ENCODE peak calls at places on chromosomes 7 and 10, in five cellular contexts. One of them, this sample, is unnamed.

GRCh38 chr7:471866-472639 is 47.6 kb downstream of the PDGFA start:
- DNase-seq in cardiac fibroblast: peak
- DNase-seq in IMR-90: peak
- DNase-seq in stomach: peak
- DNase-seq in AG04450: peak
- DNase-seq in this sample: no peak

GRCh38 chr10:58856508-58857240 is 319.8 kb upstream of the PHYHIPL start:
- DNase-seq in IMR-90: peak
- DNase-seq in stomach: no peak
- DNase-seq in AG04450: peak
- DNase-seq in cardiac fibroblast: peak
- DNase-seq in this sample: no peak

GRCh38 chr10:124962421-124962820 is 20.5 kb downstream of the ZRANB1 start:
- DNase-seq in IMR-90: peak
- DNase-seq in cardiac fibroblast: no peak
- DNase-seq in AG04450: peak
- DNase-seq in stomach: no peak
- DNase-seq in this sample: no peak

GRCh38 chr7:30788640-30789333 is 17.6 kb downstream of the MINDY4 start:
- DNase-seq in AG04450: no peak
- DNase-seq in IMR-90: no peak
- DNase-seq in cardiac fibroblast: no peak
- DNase-seq in stomach: no peak
- DNase-seq in this sample: no peak

GRCh38 chr7:77199008-77199966 is at the start of gene FGL2:
- DNase-seq in stomach: peak
- DNase-seq in cardiac fibroblast: peak
- DNase-seq in AG04450: peak
- DNase-seq in IMR-90: peak
- DNase-seq in this sample: peak

GRCh38 chr7:64886956-64887545 is 16.0 kb upstream of the ZNF273 start:
- DNase-seq in stomach: peak
- DNase-seq in IMR-90: no peak
- DNase-seq in cardiac fibroblast: no peak
- DNase-seq in AG04450: no peak
- DNase-seq in this sample: no peak

GRCh38 chr7:44292418-44292817 is 33.0 kb downstream of the CAMK2B start:
- DNase-seq in cardiac fibroblast: no peak
- DNase-seq in AG04450: no peak
- DNase-seq in stomach: peak
- DNase-seq in IMR-90: no peak
- DNase-seq in this sample: no peak

GRCh38 chr7:151251926-151252835 is 3.7 kb upstream of the SMARCD3 start:
- DNase-seq in AG04450: peak
- DNase-seq in cardiac fibroblast: peak
- DNase-seq in IMR-90: peak
- DNase-seq in stomach: peak
- DNase-seq in this sample: peak

GRCh38 chr10:118542789-118543188 is 52.7 kb downstream of the PRLHR start:
- DNase-seq in cardiac fibroblast: no peak
- DNase-seq in stomach: no peak
- DNase-seq in IMR-90: no peak
- DNase-seq in AG04450: no peak
- DNase-seq in this sample: no peak

GRCh38 chr10:118544401-118544948 is 51.0 kb downstream of the PRLHR start:
- DNase-seq in AG04450: no peak
- DNase-seq in cardiac fibroblast: no peak
- DNase-seq in stomach: no peak
- DNase-seq in IMR-90: no peak
- DNase-seq in this sample: no peak

GRCh38 chr10:118545381-118545780 is 50.1 kb downstream of the PRLHR start:
- DNase-seq in cardiac fibroblast: no peak
- DNase-seq in AG04450: no peak
- DNase-seq in stomach: no peak
- DNase-seq in IMR-90: no peak
- DNase-seq in this sample: no peak

GRCh38 chr10:118542205-118542604 is 53.2 kb downstream of the PRLHR start:
- DNase-seq in stomach: no peak
- DNase-seq in IMR-90: no peak
- DNase-seq in cardiac fibroblast: no peak
- DNase-seq in AG04450: no peak
- DNase-seq in this sample: no peak

GRCh38 chr10:118543714-118544400 is 51.6 kb downstream of the PRLHR start:
- DNase-seq in stomach: peak
- DNase-seq in IMR-90: peak
- DNase-seq in AG04450: no peak
- DNase-seq in cardiac fibroblast: peak
- DNase-seq in this sample: peak
- TF ChIP-seq CTCF in stomach: peak
- TF ChIP-seq CTCF in IMR-90: peak
- TF ChIP-seq CTCF in AG04450: peak
- TF ChIP-seq CTCF in cardiac fibroblast: peak
- TF ChIP-seq CTCF in this sample: peak

DNA sequence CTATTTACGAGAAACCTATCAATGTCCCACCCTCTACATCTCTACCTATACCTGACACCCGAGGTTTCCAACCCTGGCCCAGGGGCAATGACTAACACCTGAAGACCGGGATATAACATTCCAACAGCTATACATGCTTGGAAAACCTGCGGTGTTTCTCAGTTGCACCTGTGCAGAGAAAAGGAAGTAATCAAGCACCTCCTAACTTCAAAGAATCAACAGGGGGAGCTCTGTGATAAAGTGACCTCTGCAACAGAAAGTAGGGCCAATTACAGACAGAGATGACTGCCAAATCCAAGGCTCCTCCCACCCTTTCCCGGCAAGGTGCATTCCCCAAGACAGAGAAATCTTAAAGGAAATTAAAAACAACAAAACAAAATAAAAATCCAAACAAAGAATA is 41.3 kb downstream of the CCDC6 start:
- DNase-seq in IMR-90: peak
- DNase-seq in cardiac fibroblast: peak
- DNase-seq in AG04450: no peak
- DNase-seq in stomach: peak
- DNase-seq in this sample: no peak
- TF ChIP-seq CTCF in IMR-90: peak
- TF ChIP-seq CTCF in cardiac fibroblast: peak
- TF ChIP-seq CTCF in AG04450: peak
- TF ChIP-seq CTCF in stomach: peak
- TF ChIP-seq CTCF in this sample: no peak

GRCh38 chr7:23181684-23182553 is at the start of gene NUP42:
- DNase-seq in stomach: peak
- DNase-seq in cardiac fibroblast: peak
- DNase-seq in IMR-90: peak
- DNase-seq in AG04450: peak
- DNase-seq in this sample: peak
- TF ChIP-seq CTCF in stomach: no peak
- TF ChIP-seq CTCF in cardiac fibroblast: no peak
- TF ChIP-seq CTCF in IMR-90: no peak
- TF ChIP-seq CTCF in AG04450: no peak
- TF ChIP-seq CTCF in this sample: no peak

GRCh38 chr10:71429929-71430328 is 33.2 kb downstream of the CDH23 start:
- DNase-seq in stomach: no peak
- DNase-seq in cardiac fibroblast: no peak
- DNase-seq in IMR-90: no peak
- DNase-seq in AG04450: no peak
- DNase-seq in this sample: no peak
- TF ChIP-seq CTCF in stomach: no peak
- TF ChIP-seq CTCF in cardiac fibroblast: no peak
- TF ChIP-seq CTCF in IMR-90: no peak
- TF ChIP-seq CTCF in AG04450: no peak
- TF ChIP-seq CTCF in this sample: peak

GRCh38 chr10:101353692-101354583 is at the start of gene BTRC:
- DNase-seq in cardiac fibroblast: peak
- DNase-seq in stomach: peak
- DNase-seq in AG04450: peak
- DNase-seq in IMR-90: peak
- DNase-seq in this sample: peak
- TF ChIP-seq CTCF in cardiac fibroblast: no peak
- TF ChIP-seq CTCF in stomach: no peak
- TF ChIP-seq CTCF in AG04450: peak
- TF ChIP-seq CTCF in IMR-90: no peak
- TF ChIP-seq CTCF in this sample: no peak

GRCh38 chr10:122551450-122551849 is 9.1 kb upstream of the DMBT1 start:
- DNase-seq in cardiac fibroblast: no peak
- DNase-seq in stomach: no peak
- DNase-seq in AG04450: no peak
- DNase-seq in IMR-90: no peak
- DNase-seq in this sample: no peak
- TF ChIP-seq CTCF in cardiac fibroblast: no peak
- TF ChIP-seq CTCF in stomach: no peak
- TF ChIP-seq CTCF in AG04450: no peak
- TF ChIP-seq CTCF in IMR-90: no peak
- TF ChIP-seq CTCF in this sample: no peak

GRCh38 chr10:111933937-111934336 is 249.6 kb downstream of the GPAM start:
- DNase-seq in stomach: no peak
- DNase-seq in cardiac fibroblast: no peak
- DNase-seq in IMR-90: no peak
- DNase-seq in AG04450: no peak
- DNase-seq in this sample: no peak
- TF ChIP-seq CTCF in stomach: no peak
- TF ChIP-seq CTCF in cardiac fibroblast: peak
- TF ChIP-seq CTCF in IMR-90: no peak
- TF ChIP-seq CTCF in AG04450: no peak
- TF ChIP-seq CTCF in this sample: peak

DNA sequence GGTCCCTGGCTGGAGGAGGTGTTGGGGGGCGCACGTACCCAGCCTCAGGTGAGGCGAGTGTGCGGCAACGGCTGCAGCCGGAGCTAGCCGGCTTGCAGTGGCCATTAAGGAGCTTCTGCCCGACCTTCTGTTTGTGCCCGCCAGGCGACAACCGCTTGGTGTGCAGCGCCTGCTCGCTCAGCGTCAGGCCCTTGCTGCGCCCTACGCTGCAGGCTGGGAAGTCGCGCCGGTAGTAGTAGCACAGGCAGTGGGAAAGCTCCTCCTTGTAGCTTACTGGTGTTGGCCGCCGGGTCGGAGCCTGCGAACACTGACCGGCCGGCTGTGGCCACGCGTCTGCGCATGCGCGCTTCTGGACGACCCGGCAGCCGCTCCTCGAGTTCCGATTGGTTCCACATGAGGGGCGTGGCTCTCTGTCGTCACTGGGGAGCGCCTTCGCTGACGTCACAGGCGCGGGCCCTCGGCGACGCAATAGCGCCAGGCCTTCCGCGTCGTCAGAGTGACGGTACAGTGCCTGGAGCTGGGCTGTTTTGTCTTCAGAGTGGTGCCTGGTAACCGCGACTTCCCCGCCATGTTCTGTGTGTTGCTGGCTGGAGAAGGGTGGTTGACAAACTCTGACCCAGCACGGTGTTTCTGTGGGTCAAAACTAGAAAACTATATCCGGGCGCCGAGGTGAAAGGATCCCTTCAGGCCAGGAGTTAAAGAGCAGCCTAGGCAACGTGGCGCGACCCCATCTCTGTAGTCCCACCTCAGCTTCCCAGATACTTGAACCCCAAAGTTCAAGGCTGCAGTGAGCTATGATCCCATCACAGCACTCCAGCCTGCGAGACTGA is 76.3 kb upstream of the TMEM248 start:
- DNase-seq in stomach: peak
- DNase-seq in IMR-90: peak
- DNase-seq in AG04450: peak
- DNase-seq in cardiac fibroblast: peak
- DNase-seq in this sample: peak
- TF ChIP-seq CTCF in stomach: peak
- TF ChIP-seq CTCF in IMR-90: peak
- TF ChIP-seq CTCF in AG04450: peak
- TF ChIP-seq CTCF in cardiac fibroblast: peak
- TF ChIP-seq CTCF in this sample: peak

This sample was measured in endothelial cell.